ENCODE peak calls at places on chromosomes 12 and 14, in ten cellular contexts. V, R, G, A, C, S, B, F, N and Z are unnamed samples. For H3K9me3, the result is how much of the 10 kb centered on the place peaks cover.

GRCh38 chr12:92094751-92095161 is 50.9 kb downstream of the BTG1 start:
- DNase-seq in V (no peak), R (peak), G (no peak), A (no peak), C (no peak), S (no peak), B (no peak), F (no peak), N (no peak), Z (no peak)

GRCh38 chr12:38983117-38983571 is 77.8 kb upstream of the CPNE8 start:
- DNase-seq in V (no peak), R (no peak), G (no peak), A (no peak), C (no peak), S (no peak), B (peak), F (no peak), N (no peak), Z (no peak)

GRCh38 chr12:2963154-2963759 is 4.1 kb downstream of the TEAD4 start:
- DNase-seq in V (no peak), R (no peak), G (no peak), A (no peak), C (no peak), S (peak), B (no peak), F (peak), N (peak), Z (no peak)

GRCh38 chr14:61147898-61148549 is 133.1 kb downstream of the TMEM30B start:
- DNase-seq in V (no peak), R (peak), G (no peak), A (peak), C (no peak), S (peak), B (peak), F (no peak), N (no peak), Z (no peak)

GRCh38 chr14:23078692-23079116 is 16.2 kb downstream of the ACIN1 start:
- DNase-seq in V (no peak), R (peak), G (peak), A (peak), C (peak), S (peak), B (peak), F (peak), N (peak), Z (no peak)

GRCh38 chr12:121753844-121754264 is 39.6 kb downstream of the RHOF start:
- DNase-seq in V (no peak), R (no peak), G (peak), A (no peak), C (no peak), S (no peak), B (no peak), F (no peak), N (peak), Z (no peak)

GRCh38 chr12:62834406-62834805 is 100.5 kb downstream of the PPM1H start:
- DNase-seq in V (no peak), R (no peak), G (peak), A (no peak), C (peak), S (no peak), B (no peak), F (peak), N (no peak), Z (no peak)

GRCh38 chr12:99959549-99960170 is 25.1 kb downstream of the ANKS1B start:
- DNase-seq in V (no peak), R (no peak), G (no peak), A (no peak), C (no peak), S (no peak), B (peak), F (no peak), N (no peak), Z (no peak)

GRCh38 chr14:59425322-59425945 is 39.7 kb downstream of the GPR135 start:
- DNase-seq in V (no peak), R (peak), G (no peak), A (peak), C (no peak), S (no peak), B (no peak), F (no peak), N (no peak), Z (no peak)

GRCh38 chr12:123935956-123936355 is 36.7 kb downstream of the CCDC92 start:
- DNase-seq in V (no peak), R (no peak), G (no peak), A (no peak), C (no peak), S (no peak), B (no peak), F (no peak), N (no peak), Z (no peak)

GRCh38 chr14:92754956-92755355 is 6.5 kb upstream of the LGMN start:
- DNase-seq in V (no peak), R (no peak), G (no peak), A (no peak), C (no peak), S (no peak), B (no peak), F (no peak), N (peak), Z (no peak)

GRCh38 chr14:75184447-75184846 is 8.0 kb upstream of the TMED10 start:
- DNase-seq in V (no peak), R (peak), G (no peak), A (no peak), C (no peak), S (no peak), B (peak), F (no peak), N (no peak), Z (no peak)

GRCh38 chr12:11763760-11764520 is 114.5 kb downstream of the ETV6 start:
- DNase-seq in V (no peak), R (peak), G (no peak), A (peak), C (no peak), S (no peak), B (no peak), F (no peak), N (no peak), Z (no peak)
- H3K9me3 ChIP-seq in V (under half), R (under half), G (under half), A (under half), C (under half), S (under half), B (under half), F (under half), N (under half), Z (under half)

GRCh38 chr14:105911006-105911847 is 384.8 kb downstream of the TMEM121 start:
- DNase-seq in V (no peak), R (no peak), G (peak), A (no peak), C (no peak), S (peak), B (no peak), F (no peak), N (no peak), Z (no peak)

GRCh38 chr14:105912641-105913180 is 386.3 kb downstream of the TMEM121 start:
- DNase-seq in V (no peak), R (no peak), G (peak), A (no peak), C (no peak), S (peak), B (no peak), F (no peak), N (no peak), Z (no peak)

GRCh38 chr14:105909046-105909827 is 382.9 kb downstream of the TMEM121 start:
- DNase-seq in V (no peak), R (no peak), G (peak), A (no peak), C (no peak), S (no peak), B (no peak), F (no peak), N (no peak), Z (no peak)

GRCh38 chr14:105908481-105908911 is 382.1 kb downstream of the TMEM121 start:
- DNase-seq in V (no peak), R (no peak), G (peak), A (no peak), C (peak), S (no peak), B (no peak), F (no peak), N (no peak), Z (no peak)

DNA sequence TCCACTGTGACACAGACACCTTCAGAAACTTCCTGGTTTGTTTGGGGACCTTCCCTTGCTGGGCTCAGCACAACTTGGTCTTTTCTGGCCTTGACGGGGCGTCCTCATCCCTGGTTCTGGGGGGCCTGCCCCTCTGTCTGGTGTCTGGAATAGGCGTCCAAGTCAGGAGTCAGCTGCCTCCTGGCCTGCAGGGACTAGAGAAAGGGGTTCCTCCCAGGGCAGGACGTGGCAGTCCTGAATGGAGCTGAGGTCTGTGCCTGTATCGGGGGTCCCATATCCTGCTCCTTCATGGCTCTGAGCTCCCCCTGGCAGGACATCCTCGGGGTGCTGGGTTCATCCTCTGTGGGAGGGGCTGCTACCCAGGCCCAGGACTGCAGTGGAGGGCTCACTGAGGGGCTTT is 384.0 kb downstream of the TMEM121 start:
- DNase-seq in V (no peak), R (no peak), G (peak), A (no peak), C (no peak), S (peak), B (no peak), F (no peak), N (no peak), Z (no peak)
- H3K9me3 ChIP-seq in V (under half), R (under half), G (under half), A (half or more), C (under half), S (under half), B (under half), F (under half), N (under half), Z (under half)

GRCh38 chr14:83470466-83470865 is 1936.8 kb upstream of the SEL1L start:
- DNase-seq in V (no peak), R (no peak), G (no peak), A (no peak), C (no peak), S (no peak), B (no peak), F (no peak), N (no peak), Z (no peak)
- H3K9me3 ChIP-seq in V (under half), R (under half), G (under half), A (under half), C (under half), S (under half), B (under half), F (under half), N (under half), Z (under half)

GRCh38 chr12:112433551-112433950 is 14.8 kb downstream of the PTPN11 start:
- DNase-seq in V (no peak), R (no peak), G (no peak), A (no peak), C (no peak), S (no peak), B (no peak), F (no peak), N (no peak), Z (no peak)
- H3K9me3 ChIP-seq in V (under half), R (under half), G (under half), A (under half), C (under half), S (under half), B (under half), F (under half), N (under half), Z (under half)

GRCh38 chr14:82636426-82636825 is 1102.8 kb upstream of the SEL1L start:
- DNase-seq in V (no peak), R (no peak), G (no peak), A (no peak), C (no peak), S (no peak), B (no peak), F (no peak), N (no peak), Z (no peak)
- H3K9me3 ChIP-seq in V (under half), R (under half), G (under half), A (under half), C (under half), S (under half), B (under half), F (under half), N (under half), Z (under half)

GRCh38 chr12:132998742-132999141 is 12.6 kb downstream of the ZNF26 start:
- DNase-seq in V (no peak), R (no peak), G (no peak), A (no peak), C (no peak), S (no peak), B (no peak), F (no peak), N (no peak), Z (no peak)
- H3K9me3 ChIP-seq in V (under half), R (half or more), G (under half), A (half or more), C (half or more), S (half or more), B (under half), F (under half), N (half or more), Z (under half)

DNA sequence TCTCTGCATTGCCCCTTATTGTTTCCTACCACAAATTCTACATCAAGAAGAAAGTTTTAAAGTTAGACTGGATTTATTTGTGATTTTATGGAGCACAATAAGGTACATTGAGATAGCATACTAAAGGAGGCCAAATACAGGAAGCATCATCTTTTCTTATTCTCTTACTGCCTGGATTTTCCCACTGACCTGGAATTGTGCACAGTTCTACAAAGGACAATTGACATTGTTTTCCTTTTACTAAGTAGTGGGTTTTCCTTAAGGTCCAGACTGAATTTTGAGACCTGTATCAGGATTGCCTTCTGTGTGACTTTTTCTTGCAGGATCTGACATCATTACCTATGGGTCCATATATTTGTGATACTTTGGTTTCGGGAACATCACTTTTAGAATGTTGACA is 18.8 kb upstream of the ZNF140 start:
- DNase-seq in V (no peak), R (no peak), G (no peak), A (no peak), C (no peak), S (no peak), B (no peak), F (no peak), N (no peak), Z (no peak)
- H3K9me3 ChIP-seq in V (under half), R (half or more), G (under half), A (half or more), C (half or more), S (half or more), B (half or more), F (half or more), N (half or more), Z (half or more)

GRCh38 chr12:73514672-73515071 is 1023.0 kb upstream of the ATXN7L3B start:
- DNase-seq in V (no peak), R (no peak), G (no peak), A (no peak), C (no peak), S (no peak), B (no peak), F (no peak), N (no peak), Z (no peak)

GRCh38 chr12:73517859-73518258 is 1019.8 kb upstream of the ATXN7L3B start:
- DNase-seq in V (no peak), R (no peak), G (no peak), A (no peak), C (no peak), S (no peak), B (no peak), F (no peak), N (no peak), Z (no peak)
- H3K9me3 ChIP-seq in V (under half), R (under half), G (under half), A (under half), C (under half), S (under half), B (under half), F (under half), N (under half), Z (under half)